ENCODE peak calls at places on chromosome 1, in eight cellular contexts. One of them, this sample, is unnamed.

GRCh38 chr1:31102501-31102950 is 37.0 kb upstream of the PUM1 start:
- DNase-seq in heart left ventricle: no peak
- DNase-seq in GM13976: no peak
- DNase-seq in activated T-helper 1 cell treated with Interleukin-2 at 50 U/mL for 16 hours: no peak
- DNase-seq in EH: peak
- DNase-seq in non-pigmented ciliary epithelial cell: no peak
- DNase-seq in GM20000: no peak
- DNase-seq in HTR-8/SVneo: peak
- DNase-seq in this sample: peak

GRCh38 chr1:209609403-209610377 is 26.2 kb downstream of the CAMK1G start:
- DNase-seq in GM13976: no peak
- DNase-seq in HTR-8/SVneo: no peak
- DNase-seq in non-pigmented ciliary epithelial cell: no peak
- DNase-seq in activated T-helper 1 cell treated with Interleukin-2 at 50 U/mL for 16 hours: no peak
- DNase-seq in EH: no peak
- DNase-seq in GM20000: no peak
- DNase-seq in heart left ventricle: no peak
- DNase-seq in this sample: no peak

GRCh38 chr1:116377564-116378529 is 4.8 kb downstream of the ATP1A1 start:
- DNase-seq in GM20000: peak
- DNase-seq in GM13976: peak
- DNase-seq in activated T-helper 1 cell treated with Interleukin-2 at 50 U/mL for 16 hours: no peak
- DNase-seq in HTR-8/SVneo: peak
- DNase-seq in EH: peak
- DNase-seq in non-pigmented ciliary epithelial cell: peak
- DNase-seq in heart left ventricle: peak
- DNase-seq in this sample: peak

GRCh38 chr1:32886012-32886827 is at the start of gene HPCA:
- DNase-seq in non-pigmented ciliary epithelial cell: no peak
- DNase-seq in EH: peak
- DNase-seq in GM20000: peak
- DNase-seq in GM13976: peak
- DNase-seq in activated T-helper 1 cell treated with Interleukin-2 at 50 U/mL for 16 hours: no peak
- DNase-seq in heart left ventricle: peak
- DNase-seq in HTR-8/SVneo: peak
- DNase-seq in this sample: no peak

GRCh38 chr1:201309420-201309819 is 26.1 kb downstream of the PKP1 start:
- DNase-seq in EH: peak
- DNase-seq in GM13976: peak
- DNase-seq in non-pigmented ciliary epithelial cell: no peak
- DNase-seq in activated T-helper 1 cell treated with Interleukin-2 at 50 U/mL for 16 hours: no peak
- DNase-seq in heart left ventricle: peak
- DNase-seq in HTR-8/SVneo: peak
- DNase-seq in GM20000: no peak
- DNase-seq in this sample: no peak

GRCh38 chr1:19647643-19648042 is 3.5 kb downstream of the NBL1 start:
- DNase-seq in GM20000: peak
- DNase-seq in EH: no peak
- DNase-seq in GM13976: no peak
- DNase-seq in activated T-helper 1 cell treated with Interleukin-2 at 50 U/mL for 16 hours: no peak
- DNase-seq in HTR-8/SVneo: no peak
- DNase-seq in heart left ventricle: no peak
- DNase-seq in non-pigmented ciliary epithelial cell: no peak
- DNase-seq in this sample: no peak

GRCh38 chr1:156571261-156571958 is 955 bp downstream of the IQGAP3 start:
- DNase-seq in non-pigmented ciliary epithelial cell: peak
- DNase-seq in heart left ventricle: no peak
- DNase-seq in EH: peak
- DNase-seq in GM20000: no peak
- DNase-seq in GM13976: peak
- DNase-seq in activated T-helper 1 cell treated with Interleukin-2 at 50 U/mL for 16 hours: no peak
- DNase-seq in HTR-8/SVneo: peak
- DNase-seq in this sample: peak

GRCh38 chr1:212485218-212485609 is 52.5 kb downstream of the NENF start:
- DNase-seq in GM20000: no peak
- DNase-seq in EH: no peak
- DNase-seq in HTR-8/SVneo: no peak
- DNase-seq in GM13976: no peak
- DNase-seq in activated T-helper 1 cell treated with Interleukin-2 at 50 U/mL for 16 hours: no peak
- DNase-seq in heart left ventricle: no peak
- DNase-seq in non-pigmented ciliary epithelial cell: no peak
- DNase-seq in this sample: no peak

GRCh38 chr1:214472362-214472761 is 79.0 kb downstream of the PTPN14 start:
- DNase-seq in EH: peak
- DNase-seq in HTR-8/SVneo: no peak
- DNase-seq in activated T-helper 1 cell treated with Interleukin-2 at 50 U/mL for 16 hours: no peak
- DNase-seq in non-pigmented ciliary epithelial cell: no peak
- DNase-seq in GM20000: no peak
- DNase-seq in GM13976: no peak
- DNase-seq in heart left ventricle: no peak
- DNase-seq in this sample: no peak

GRCh38 chr1:2981981-2982614 is 39.2 kb upstream of the ACTRT2 start:
- DNase-seq in GM20000: no peak
- DNase-seq in GM13976: no peak
- DNase-seq in non-pigmented ciliary epithelial cell: no peak
- DNase-seq in heart left ventricle: peak
- DNase-seq in HTR-8/SVneo: no peak
- DNase-seq in activated T-helper 1 cell treated with Interleukin-2 at 50 U/mL for 16 hours: no peak
- DNase-seq in EH: no peak
- DNase-seq in this sample: no peak

GRCh38 chr1:231397882-231398671 is 24.0 kb downstream of the EGLN1 start:
- DNase-seq in EH: no peak
- DNase-seq in activated T-helper 1 cell treated with Interleukin-2 at 50 U/mL for 16 hours: no peak
- DNase-seq in non-pigmented ciliary epithelial cell: no peak
- DNase-seq in GM13976: no peak
- DNase-seq in HTR-8/SVneo: no peak
- DNase-seq in heart left ventricle: no peak
- DNase-seq in GM20000: no peak
- DNase-seq in this sample: no peak

GRCh38 chr1:242847390-242847993 is 323.0 kb upstream of the PLD5 start:
- DNase-seq in EH: peak
- DNase-seq in GM13976: no peak
- DNase-seq in heart left ventricle: no peak
- DNase-seq in HTR-8/SVneo: no peak
- DNase-seq in non-pigmented ciliary epithelial cell: no peak
- DNase-seq in GM20000: no peak
- DNase-seq in activated T-helper 1 cell treated with Interleukin-2 at 50 U/mL for 16 hours: no peak
- DNase-seq in this sample: peak

GRCh38 chr1:230976360-230976759 is 2.3 kb downstream of the TTC13 start:
- DNase-seq in heart left ventricle: no peak
- DNase-seq in HTR-8/SVneo: no peak
- DNase-seq in GM13976: no peak
- DNase-seq in GM20000: no peak
- DNase-seq in non-pigmented ciliary epithelial cell: no peak
- DNase-seq in EH: no peak
- DNase-seq in activated T-helper 1 cell treated with Interleukin-2 at 50 U/mL for 16 hours: no peak
- DNase-seq in this sample: no peak

GRCh38 chr1:170461762-170462384 is 70.1 kb upstream of the GORAB start:
- DNase-seq in EH: peak
- DNase-seq in HTR-8/SVneo: no peak
- DNase-seq in non-pigmented ciliary epithelial cell: peak
- DNase-seq in GM20000: no peak
- DNase-seq in activated T-helper 1 cell treated with Interleukin-2 at 50 U/mL for 16 hours: no peak
- DNase-seq in heart left ventricle: no peak
- DNase-seq in GM13976: no peak
- DNase-seq in this sample: peak

GRCh38 chr1:5745776-5746610 is 246.2 kb downstream of the NPHP4 start:
- DNase-seq in GM13976: peak
- DNase-seq in activated T-helper 1 cell treated with Interleukin-2 at 50 U/mL for 16 hours: peak
- DNase-seq in GM20000: peak
- DNase-seq in heart left ventricle: peak
- DNase-seq in non-pigmented ciliary epithelial cell: peak
- DNase-seq in HTR-8/SVneo: peak
- DNase-seq in EH: peak
- DNase-seq in this sample: peak

GRCh38 chr1:47838562-47839459 is 158.4 kb downstream of the TRABD2B start:
- DNase-seq in HTR-8/SVneo: no peak
- DNase-seq in GM20000: no peak
- DNase-seq in non-pigmented ciliary epithelial cell: no peak
- DNase-seq in GM13976: no peak
- DNase-seq in heart left ventricle: no peak
- DNase-seq in activated T-helper 1 cell treated with Interleukin-2 at 50 U/mL for 16 hours: no peak
- DNase-seq in EH: no peak
- DNase-seq in this sample: no peak

GRCh38 chr1:88029142-88029541 is 654.9 kb upstream of the PKN2 start:
- DNase-seq in HTR-8/SVneo: no peak
- DNase-seq in heart left ventricle: no peak
- DNase-seq in EH: no peak
- DNase-seq in GM13976: no peak
- DNase-seq in GM20000: no peak
- DNase-seq in non-pigmented ciliary epithelial cell: no peak
- DNase-seq in activated T-helper 1 cell treated with Interleukin-2 at 50 U/mL for 16 hours: no peak
- DNase-seq in this sample: no peak

GRCh38 chr1:192575499-192576189 is at the start of gene RGS1:
- DNase-seq in heart left ventricle: peak
- DNase-seq in activated T-helper 1 cell treated with Interleukin-2 at 50 U/mL for 16 hours: peak
- DNase-seq in non-pigmented ciliary epithelial cell: no peak
- DNase-seq in GM13976: peak
- DNase-seq in HTR-8/SVneo: no peak
- DNase-seq in EH: no peak
- DNase-seq in GM20000: peak
- DNase-seq in this sample: no peak

GRCh38 chr1:245260116-245260882 is 105.5 kb downstream of the KIF26B start:
- DNase-seq in HTR-8/SVneo: no peak
- DNase-seq in EH: no peak
- DNase-seq in GM13976: no peak
- DNase-seq in GM20000: no peak
- DNase-seq in activated T-helper 1 cell treated with Interleukin-2 at 50 U/mL for 16 hours: no peak
- DNase-seq in non-pigmented ciliary epithelial cell: no peak
- DNase-seq in heart left ventricle: no peak
- DNase-seq in this sample: no peak

This sample was measured in astrocyte of the cerebellum.